ENCODE peak calls at places on chromosomes 16 and 17, in ten cellular contexts. I is cardiac muscle cell; F is WERI-Rb-1; R is aorta; Q is neural progenitor cell; W is lung; K is left lung; V is H9; U is CD4-positive, alpha-beta memory T cell; Y is MM.1S. B is an unnamed sample.

GRCh38 chr16:21689107-21689506 is 25.3 kb downstream of the OTOA start:
- DNase-seq in Q (no peak), R (no peak), W (no peak), F (no peak), I (no peak), V (no peak), Y (no peak), K (no peak), U (no peak), B (no peak)

GRCh38 chr17:75059369-75060345 is 12.6 kb downstream of the KCTD2 start:
- DNase-seq in V (no peak), R (peak), W (no peak), Q (no peak), I (peak), F (peak), U (no peak), K (no peak), Y (no peak), B (no peak)

GRCh38 chr16:28974007-28974436 is 556 bp upstream of the SPNS1 start:
- DNase-seq in Y (no peak), F (peak), W (peak), R (peak), Q (peak), K (peak), U (no peak), I (peak), V (peak), B (no peak)

GRCh38 chr17:8563024-8563776 is 67.3 kb downstream of the MYH10 start:
- DNase-seq in I (no peak), V (no peak), Q (peak), W (no peak), Y (no peak), U (no peak), K (no peak), F (peak), R (no peak), B (no peak)

GRCh38 chr16:28304214-28304613 is 11.9 kb downstream of the SBK1 start:
- DNase-seq in U (no peak), W (no peak), Y (peak), V (peak), K (no peak), R (no peak), I (peak), Q (peak), F (no peak), B (no peak)

GRCh38 chr16:81710596-81710995 is 68.5 kb upstream of the PLCG2 start:
- DNase-seq in K (no peak), U (no peak), R (no peak), Q (peak), I (no peak), F (no peak), Y (no peak), V (no peak), W (no peak), B (no peak)

GRCh38 chr16:57988929-57989328 is 11.5 kb downstream of the ZNF319 start:
- DNase-seq in Q (no peak), U (no peak), F (peak), I (no peak), R (no peak), K (peak), V (peak), W (no peak), Y (no peak), B (peak)

GRCh38 chr16:74199842-74200124 is 96.8 kb upstream of the PSMD7 start:
- DNase-seq in I (no peak), F (no peak), V (no peak), W (no peak), U (no peak), K (no peak), Y (no peak), Q (no peak), R (no peak), B (no peak)

GRCh38 chr17:52721932-52722331 is 563.4 kb upstream of the CA10 start:
- DNase-seq in R (no peak), V (no peak), Y (no peak), K (no peak), Q (no peak), W (no peak), U (no peak), F (no peak), I (no peak), B (no peak)

GRCh38 chr17:63543822-63544420 is 6.4 kb upstream of the DCAF7 start:
- DNase-seq in Q (no peak), Y (no peak), W (no peak), K (no peak), V (peak), U (no peak), F (no peak), R (no peak), I (no peak), B (no peak)

GRCh38 chr16:69112285-69113129 is 7.1 kb downstream of the HAS3 start:
- DNase-seq in F (peak), R (peak), V (peak), I (peak), W (peak), U (peak), Q (peak), K (peak), Y (peak), B (no peak)

GRCh38 chr17:12732366-12732765 is 56.9 kb upstream of the ARHGAP44 start:
- DNase-seq in W (no peak), K (no peak), U (no peak), F (no peak), Q (no peak), V (no peak), R (no peak), Y (no peak), I (no peak), B (no peak)

GRCh38 chr17:76994237-76994637 is 126.0 kb downstream of the MGAT5B start:
- DNase-seq in Q (peak), V (no peak), I (no peak), W (no peak), R (no peak), F (no peak), Y (no peak), U (no peak), K (no peak), B (no peak)

GRCh38 chr16:65657556-65657955 is 535.7 kb upstream of the CDH11 start:
- DNase-seq in V (no peak), R (no peak), U (no peak), K (no peak), F (no peak), I (no peak), W (no peak), Q (no peak), Y (no peak), B (no peak)

GRCh38 chr16:66437391-66437945 is 10.4 kb downstream of the BEAN1 start:
- DNase-seq in Q (no peak), W (no peak), R (no peak), F (no peak), Y (no peak), U (no peak), V (no peak), K (no peak), I (no peak), B (no peak)

GRCh38 chr16:14151256-14152030 is 80.3 kb downstream of the MRTFB start:
- DNase-seq in Y (no peak), K (no peak), V (no peak), I (peak), R (no peak), Q (no peak), F (no peak), U (no peak), W (no peak), B (no peak)

GRCh38 chr16:23784811-23785447 is 30.1 kb downstream of the CHP2 start:
- DNase-seq in I (peak), Y (no peak), F (no peak), U (no peak), W (no peak), R (no peak), V (no peak), Q (no peak), K (no peak), B (no peak)

GRCh38 chr17:1617620-1618174 is 10.9 kb downstream of the SLC43A2 start:
- DNase-seq in W (no peak), V (no peak), K (no peak), R (no peak), Y (no peak), F (no peak), Q (no peak), I (peak), U (no peak), B (no peak)

GRCh38 chr16:22333457-22333994 is 36.3 kb downstream of the POLR3E start:
- DNase-seq in Q (no peak), R (peak), K (peak), V (no peak), I (no peak), U (no peak), Y (no peak), W (no peak), F (no peak), B (no peak)

GRCh38 chr16:87970206-87970605 is 19.0 kb downstream of the BANP start:
- DNase-seq in W (no peak), Y (no peak), V (no peak), F (no peak), K (no peak), R (no peak), I (peak), Q (no peak), U (no peak), B (no peak)

GRCh38 chr16:70634861-70635260 is 11.5 kb upstream of the IL34 start:
- DNase-seq in Y (no peak), K (no peak), I (peak), F (no peak), W (no peak), V (no peak), U (no peak), Q (no peak), R (no peak), B (no peak)

GRCh38 chr17:57530508-57530907 is 214.6 kb downstream of the CCDC182 start:
- DNase-seq in K (no peak), V (no peak), U (no peak), R (no peak), F (no peak), I (no peak), Y (no peak), W (no peak), Q (no peak), B (no peak)
- H3K27ac ChIP-seq in K (no peak), V (no peak), U (no peak), R (no peak), F (peak), I (peak), Y (no peak), W (no peak), Q (peak), B (no peak)

DNA sequence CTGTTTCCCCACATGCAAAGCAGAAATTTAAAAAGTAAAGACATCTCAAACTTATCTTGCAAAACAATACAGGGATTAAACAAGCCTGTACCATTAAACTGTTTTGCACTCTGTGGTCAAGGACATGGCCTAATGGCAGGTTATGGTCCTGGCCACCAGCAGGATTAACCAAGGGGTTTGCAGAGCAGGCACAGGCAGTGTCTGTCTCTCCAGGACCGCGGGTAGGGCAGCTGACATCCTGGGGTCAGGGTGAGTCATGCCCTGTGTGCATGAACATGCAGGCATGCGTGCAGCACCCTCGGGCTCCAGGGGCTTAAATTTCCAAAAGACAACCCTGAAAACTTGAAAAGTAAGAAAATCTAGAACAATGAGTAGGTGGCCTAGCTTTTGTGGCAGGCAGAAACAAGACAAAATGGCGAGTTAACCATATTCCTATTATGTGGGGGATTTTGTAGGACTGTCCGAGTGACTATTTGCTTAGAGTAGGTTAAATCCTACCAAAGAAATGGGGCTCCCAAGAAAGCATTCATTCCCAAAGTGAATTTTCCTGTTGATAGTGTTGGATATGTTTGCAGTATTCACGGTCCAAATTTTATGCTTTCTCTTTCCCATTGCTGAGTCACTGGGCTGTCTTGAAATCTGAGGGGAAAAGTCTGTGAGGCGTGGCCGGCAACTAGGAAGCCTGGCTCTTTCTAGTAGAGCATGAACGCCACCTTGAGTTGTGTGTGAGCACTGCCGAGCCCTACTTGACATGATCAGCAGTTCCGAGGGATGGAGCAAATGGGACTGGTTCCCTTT is 158.4 kb upstream of the FAM20A start:
- DNase-seq in Q (peak), R (peak), K (peak), V (peak), U (no peak), Y (peak), F (peak), I (peak), W (peak), B (no peak)
- H3K27ac ChIP-seq in Q (no peak), R (peak), K (peak), V (no peak), U (no peak), Y (peak), F (peak), I (peak), W (peak), B (no peak)

DNA sequence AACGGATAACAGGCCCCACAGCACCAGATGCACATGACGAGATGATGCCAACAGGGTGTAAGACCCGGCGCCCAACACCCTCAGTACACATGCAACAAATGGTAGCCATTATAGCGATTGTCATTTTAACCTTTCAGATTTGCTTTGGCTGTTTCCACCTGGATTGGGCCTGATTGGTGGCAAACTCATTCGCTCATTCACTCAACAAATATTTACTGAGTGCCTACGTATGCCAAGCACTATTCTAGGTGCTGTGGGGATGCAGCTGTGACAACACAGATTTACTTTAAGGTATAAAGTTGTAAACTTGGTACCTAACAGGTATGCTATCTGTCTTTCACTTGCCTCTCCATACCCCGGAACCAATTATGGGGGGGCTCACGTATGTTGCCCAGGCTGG is 66.8 kb downstream of the SRCIN1 start:
- DNase-seq in W (no peak), V (no peak), Y (no peak), K (no peak), I (no peak), U (no peak), R (no peak), Q (no peak), F (no peak), B (no peak)
- H3K27ac ChIP-seq in W (no peak), V (no peak), Y (no peak), K (no peak), I (no peak), U (no peak), R (no peak), Q (no peak), F (no peak), B (no peak)

GRCh38 chr17:65953316-65954147 is 238.4 kb downstream of the CEP112 start:
- DNase-seq in W (no peak), Q (peak), K (no peak), I (no peak), F (peak), Y (no peak), V (peak), U (no peak), R (no peak), B (no peak)
- H3K27ac ChIP-seq in W (no peak), Q (no peak), K (no peak), I (peak), F (no peak), Y (no peak), V (no peak), U (no peak), R (no peak), B (no peak)

GRCh38 chr17:78124836-78125137 is 3.8 kb downstream of the TMC6 start:
- DNase-seq in K (no peak), F (no peak), Q (no peak), V (no peak), U (no peak), R (no peak), W (no peak), I (no peak), Y (no peak), B (no peak)
- H3K27ac ChIP-seq in K (peak), F (no peak), Q (no peak), V (no peak), U (peak), R (no peak), W (peak), I (peak), Y (no peak), B (no peak)

GRCh38 chr16:229731-230281 is 557 bp upstream of the LUC7L start:
- DNase-seq in V (no peak), Q (no peak), F (no peak), W (no peak), K (no peak), Y (no peak), I (no peak), U (no peak), R (no peak), B (no peak)
- H3K27ac ChIP-seq in V (no peak), Q (no peak), F (peak), W (no peak), K (peak), Y (no peak), I (no peak), U (peak), R (no peak), B (peak)

GRCh38 chr17:79046501-79047280 is 22.7 kb downstream of the C1QTNF1 start:
- DNase-seq in F (no peak), Y (no peak), K (no peak), Q (no peak), V (no peak), R (peak), I (no peak), W (no peak), U (no peak), B (no peak)
- H3K27ac ChIP-seq in F (no peak), Y (no peak), K (no peak), Q (no peak), V (no peak), R (peak), I (no peak), W (no peak), U (no peak), B (no peak)

DNA sequence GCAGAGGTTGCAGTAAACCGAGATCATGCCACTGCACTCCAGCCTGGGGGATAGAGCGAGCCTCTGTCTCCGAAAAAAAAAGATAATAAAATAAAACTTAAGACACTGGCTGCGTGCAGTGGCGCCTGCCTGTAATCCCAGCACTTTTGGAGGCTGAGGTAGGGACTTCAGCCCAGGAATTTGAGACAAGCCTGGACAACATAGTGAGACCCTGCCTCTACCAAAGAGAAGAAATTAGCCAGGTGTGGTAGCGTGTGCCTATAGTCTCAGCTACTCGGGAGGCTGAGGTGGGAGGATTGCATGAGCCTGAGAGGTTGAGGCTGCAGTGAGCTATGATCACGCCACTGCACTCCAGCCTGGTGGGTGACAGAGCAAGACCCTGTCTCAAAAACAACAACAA is 26.6 kb downstream of the RARA start:
- DNase-seq in R (no peak), K (no peak), Q (no peak), V (no peak), I (no peak), W (no peak), Y (no peak), U (no peak), F (no peak), B (no peak)
- H3K27ac ChIP-seq in R (no peak), K (peak), Q (no peak), V (no peak), I (no peak), W (peak), Y (no peak), U (no peak), F (no peak), B (no peak)

GRCh38 chr17:83203073-83203471 is 123.7 kb downstream of the METRNL start:
- DNase-seq in W (peak), K (peak), I (peak), U (no peak), Y (no peak), R (peak), V (no peak), F (no peak), Q (no peak), B (no peak)

GRCh38 chr17:83201206-83202001 is 122.0 kb downstream of the METRNL start:
- DNase-seq in K (peak), V (no peak), Y (no peak), W (no peak), I (no peak), Q (no peak), U (no peak), F (no peak), R (peak), B (no peak)

GRCh38 chr17:83200746-83201145 is 121.3 kb downstream of the METRNL start:
- DNase-seq in R (peak), U (no peak), V (no peak), W (no peak), I (no peak), Q (no peak), K (peak), Y (no peak), F (peak), B (no peak)

GRCh38 chr17:83203472-83204221 is 124.2 kb downstream of the METRNL start:
- DNase-seq in I (no peak), R (peak), W (no peak), F (peak), K (peak), V (no peak), U (no peak), Q (no peak), Y (no peak), B (no peak)

GRCh38 chr17:83202002-83203000 is 122.9 kb downstream of the METRNL start:
- DNase-seq in Y (no peak), F (peak), K (peak), Q (no peak), U (no peak), R (peak), V (no peak), W (no peak), I (no peak), B (peak)
- H3K27ac ChIP-seq in Y (no peak), F (no peak), K (peak), Q (no peak), U (no peak), R (no peak), V (no peak), W (peak), I (no peak), B (no peak)

GRCh38 chr17:10051112-10051511 is 146.0 kb upstream of the RCVRN start:
- DNase-seq in I (no peak), Y (no peak), R (no peak), K (no peak), V (no peak), U (no peak), Q (no peak), F (no peak), W (no peak), B (no peak)
- H3K27ac ChIP-seq in I (no peak), Y (no peak), R (no peak), K (peak), V (no peak), U (no peak), Q (no peak), F (no peak), W (no peak), B (no peak)

B was measured in CD8-positive, alpha-beta memory T cell.